ENCODE peak calls at places on chromosomes 13 and 19, in seven cellular contexts. V is mesendoderm, P is neuronal stem cell, X is IMR-90, K is H9, B is H1, L is trophoblast cell. J is an unnamed sample.

GRCh38 chr13:42478531-42479156 is 95.3 kb upstream of the TNFSF11 start:
- DNase-seq in K (no peak), B (no peak), X (peak), P (peak), L (peak), V (peak), J (peak)

GRCh38 chr19:19627716-19628498 is at the start of gene LPAR2:
- DNase-seq in V (peak), P (peak), K (peak), L (peak), B (no peak), X (no peak), J (no peak)

GRCh38 chr13:72561791-72562190 is 165.6 kb downstream of the MZT1 start:
- DNase-seq in P (no peak), K (no peak), B (no peak), L (no peak), X (no peak), V (no peak), J (no peak)

GRCh38 chr13:47215741-47216140 is 318.9 kb upstream of the HTR2A start:
- DNase-seq in P (no peak), B (peak), L (peak), K (no peak), X (peak), V (peak), J (peak)

GRCh38 chr19:5587071-5587455 is 19.3 kb upstream of the TINCR start:
- DNase-seq in P (no peak), L (no peak), X (no peak), B (no peak), V (no peak), K (no peak), J (no peak)

GRCh38 chr13:99087130-99087953 is 109.5 kb upstream of the DOCK9 start:
- DNase-seq in V (peak), X (peak), P (peak), L (peak), B (peak), K (peak), J (peak)

GRCh38 chr13:97339019-97339988 is 94.7 kb upstream of the RAP2A start:
- DNase-seq in K (no peak), V (no peak), L (peak), B (no peak), X (peak), P (no peak), J (peak)

GRCh38 chr13:44380404-44381165 is 7.0 kb downstream of the SERP2 start:
- DNase-seq in B (no peak), P (no peak), L (peak), V (no peak), X (peak), K (no peak), J (peak)

GRCh38 chr19:55465460-55466245 is 1.1 kb upstream of the C19orf85 start:
- DNase-seq in V (no peak), P (no peak), L (no peak), K (no peak), X (no peak), B (no peak), J (no peak)

GRCh38 chr19:40603071-40603718 is 2.0 kb downstream of the LTBP4 start:
- DNase-seq in B (no peak), K (no peak), V (peak), P (no peak), X (peak), L (peak), J (peak)

GRCh38 chr13:53522034-53522433 is 493.4 kb downstream of the OLFM4 start:
- DNase-seq in X (no peak), K (no peak), V (no peak), P (no peak), L (no peak), B (no peak), J (no peak)

GRCh38 chr19:38711726-38712153 is 32.5 kb downstream of the CAPN12 start:
- DNase-seq in P (no peak), V (no peak), K (no peak), B (no peak), L (no peak), X (peak), J (peak)

GRCh38 chr19:48498922-48499321 is 12.7 kb downstream of the LMTK3 start:
- DNase-seq in V (no peak), X (no peak), B (no peak), P (no peak), K (no peak), L (no peak), J (no peak)

GRCh38 chr19:28008695-28009094 is 1204.3 kb downstream of the UQCRFS1 start:
- DNase-seq in K (no peak), X (no peak), P (no peak), B (no peak), L (no peak), V (peak), J (no peak)

GRCh38 chr19:7397687-7398086 is 49.0 kb downstream of the ARHGEF18 start:
- DNase-seq in X (peak), V (no peak), K (no peak), P (no peak), L (peak), B (no peak), J (peak)

GRCh38 chr19:17405250-17406038 is at the start of gene BST2:
- DNase-seq in V (peak), L (peak), P (no peak), B (no peak), X (peak), K (peak), J (peak)

GRCh38 chr13:27131202-27131623 is 40.4 kb downstream of the USP12 start:
- DNase-seq in K (peak), P (no peak), X (peak), V (peak), B (no peak), L (peak), J (no peak)

GRCh38 chr19:54248016-54248601 is 5.5 kb upstream of the LILRA6 start:
- DNase-seq in K (no peak), P (no peak), B (no peak), V (no peak), X (peak), L (peak), J (no peak)

GRCh38 chr13:53778937-53779336 is 750.3 kb downstream of the OLFM4 start:
- DNase-seq in L (peak), P (no peak), X (no peak), B (no peak), V (peak), K (no peak), J (no peak)

GRCh38 chr13:80338781-80339577 is 1.9 kb downstream of the SPRY2 start:
- DNase-seq in L (peak), B (no peak), P (peak), V (peak), X (peak), K (peak), J (peak)

GRCh38 chr19:46849610-46850009 is 1.0 kb downstream of the AP2S1 start:
- DNase-seq in K (no peak), B (no peak), P (no peak), X (no peak), V (peak), L (no peak), J (peak)

GRCh38 chr13:106915146-106915545 is 347.2 kb upstream of the ARGLU1 start:
- DNase-seq in V (no peak), L (peak), P (no peak), B (no peak), X (no peak), K (no peak), J (no peak)

GRCh38 chr13:106916329-106916728 is 348.4 kb upstream of the ARGLU1 start:
- DNase-seq in P (no peak), L (no peak), V (no peak), K (no peak), X (no peak), B (no peak), J (no peak)

GRCh38 chr13:106911020-106911419 is 343.1 kb upstream of the ARGLU1 start:
- DNase-seq in L (no peak), P (no peak), V (no peak), X (no peak), B (no peak), K (no peak), J (no peak)

GRCh38 chr13:106906431-106906996 is 338.6 kb upstream of the ARGLU1 start:
- DNase-seq in P (no peak), X (no peak), K (no peak), V (no peak), B (no peak), L (no peak), J (no peak)

DNA sequence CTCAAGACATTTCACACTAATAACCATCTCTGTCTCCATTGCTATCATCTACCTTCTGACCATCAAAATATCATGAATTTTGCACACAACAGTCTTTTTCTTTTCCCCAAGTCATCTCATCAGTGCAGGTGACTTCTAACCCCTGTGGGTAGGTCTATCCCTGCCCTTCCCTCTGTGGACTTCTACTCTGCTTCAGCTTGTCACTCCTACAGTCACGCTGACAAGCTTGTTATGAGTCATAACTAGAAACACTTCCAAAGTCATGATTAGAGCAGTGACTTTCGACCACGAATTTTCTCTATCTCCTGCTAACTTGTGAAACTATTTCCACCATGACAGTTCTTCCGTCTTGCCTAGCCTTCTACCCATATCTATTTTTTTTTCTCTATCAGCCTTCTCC is 343.7 kb upstream of the ARGLU1 start:
- DNase-seq in P (no peak), B (no peak), K (no peak), L (peak), V (no peak), X (no peak), J (no peak)
- H3K23ac ChIP-seq in P (no peak), B (no peak), K (no peak), L (no peak), V (no peak), X (no peak), J (no peak)

DNA sequence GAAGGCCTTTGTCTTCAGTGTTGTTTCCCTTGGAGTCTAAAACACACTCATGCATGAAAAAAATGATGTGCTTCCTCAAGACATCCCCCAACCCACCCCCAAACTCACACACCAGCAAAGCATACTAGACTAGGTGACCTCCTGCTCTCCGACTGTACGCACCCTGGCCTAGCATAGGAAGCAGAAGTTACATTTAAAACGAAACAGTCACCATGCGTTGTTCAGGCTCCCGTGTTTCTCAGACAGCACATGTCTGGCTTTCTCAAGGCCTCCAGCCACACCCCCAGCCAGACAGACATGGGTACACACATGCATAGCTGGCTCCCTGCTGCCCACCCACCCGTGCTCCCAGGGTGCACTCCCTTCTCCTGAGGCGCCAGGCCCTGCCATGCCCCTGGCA is 28.7 kb upstream of the C1QTNF9 start:
- DNase-seq in L (no peak), K (no peak), P (no peak), V (no peak), X (peak), B (no peak), J (no peak)
- H3K27ac ChIP-seq in L (no peak), K (no peak), P (no peak), V (no peak), X (no peak), B (no peak), J (no peak)

GRCh38 chr13:70544706-70545105 is 436.5 kb upstream of the KLHL1 start:
- DNase-seq in X (no peak), L (no peak), P (no peak), V (no peak), K (no peak), B (no peak), J (peak)
- H3K23ac ChIP-seq in X (no peak), L (no peak), P (no peak), V (no peak), K (no peak), B (no peak), J (no peak)

DNA sequence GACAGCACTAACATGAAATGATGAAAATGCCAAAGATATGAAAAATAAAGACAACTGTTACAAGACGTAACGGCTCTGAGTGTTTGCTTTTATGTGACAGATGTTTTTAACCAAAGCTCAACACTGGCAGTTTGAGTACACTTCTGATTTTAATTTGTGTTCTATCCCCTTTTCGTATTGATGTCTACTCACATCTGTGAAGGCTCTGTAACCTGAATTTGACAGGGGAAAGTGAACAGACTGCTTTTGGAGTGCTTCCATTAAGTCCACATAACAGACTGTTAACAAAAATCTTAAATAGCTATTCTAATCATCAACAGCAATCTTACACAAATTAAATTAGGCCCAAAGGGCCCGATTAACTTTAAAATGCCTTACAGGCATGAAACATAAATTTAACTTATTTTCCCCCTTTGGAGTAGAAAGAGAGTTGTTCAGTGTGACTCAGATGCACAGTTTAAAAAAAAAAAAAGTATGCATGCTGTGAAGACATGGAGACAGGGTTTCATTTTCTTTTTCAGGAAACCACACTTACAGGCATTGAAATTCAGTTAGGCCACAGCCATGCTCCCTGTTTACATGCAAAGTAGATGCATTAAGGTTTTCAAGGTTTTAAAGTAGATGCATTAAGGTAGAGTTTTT is 16.3 kb upstream of the RNASEH2B start:
- DNase-seq in X (peak), B (no peak), V (no peak), K (no peak), P (no peak), L (no peak), J (peak)
- H3K27ac ChIP-seq in X (no peak), B (no peak), V (no peak), K (no peak), P (no peak), L (no peak), J (no peak)

GRCh38 chr13:112705286-112705685 is 15.4 kb downstream of the ATP11A start:
- DNase-seq in B (no peak), V (no peak), X (no peak), L (no peak), P (no peak), K (peak), J (no peak)
- H3K23ac ChIP-seq in B (no peak), V (no peak), X (no peak), L (no peak), P (no peak), K (no peak), J (no peak)

J was measured in mesenchymal stem cell.